ENCODE peak calls at places on chromosome 6, in six cellular contexts. One of them, this sample, is unnamed.

GRCh38 chr6:26538936-26539615 is 910 bp downstream of the HMGN4 start:
- DNase-seq in lung: no peak
- DNase-seq in stomach: no peak
- DNase-seq in NCI-H510A: no peak
- DNase-seq in ELR: peak; percentile 45
- DNase-seq in fibroblast of the conjunctiva: no peak
- DNase-seq in this sample: no peak

GRCh38 chr6:113457156-113457555 is 400.0 kb upstream of the MARCKS start:
- DNase-seq in fibroblast of the conjunctiva: no peak
- DNase-seq in ELR: peak; percentile 82
- DNase-seq in lung: no peak
- DNase-seq in NCI-H510A: no peak
- DNase-seq in stomach: no peak
- DNase-seq in this sample: no peak

GRCh38 chr6:75458895-75459294 is 34.7 kb downstream of the FILIP1 start:
- DNase-seq in fibroblast of the conjunctiva: peak; percentile 74
- DNase-seq in NCI-H510A: no peak
- DNase-seq in lung: no peak
- DNase-seq in ELR: no peak
- DNase-seq in stomach: no peak
- DNase-seq in this sample: no peak

GRCh38 chr6:32954983-32955802 is 2.3 kb upstream of the HLA-DMA start:
- DNase-seq in stomach: peak; percentile 38
- DNase-seq in NCI-H510A: no peak
- DNase-seq in ELR: peak; percentile 33
- DNase-seq in fibroblast of the conjunctiva: no peak
- DNase-seq in lung: no peak
- DNase-seq in this sample: peak; percentile 42

GRCh38 chr6:46909371-46909770 is 12.4 kb downstream of the ADGRF5 start:
- DNase-seq in ELR: peak; percentile 3
- DNase-seq in lung: no peak
- DNase-seq in stomach: no peak
- DNase-seq in NCI-H510A: no peak
- DNase-seq in fibroblast of the conjunctiva: no peak
- DNase-seq in this sample: no peak

GRCh38 chr6:10322991-10323390 is 91.9 kb downstream of the TFAP2A start:
- DNase-seq in fibroblast of the conjunctiva: no peak
- DNase-seq in lung: no peak
- DNase-seq in ELR: peak; percentile 64
- DNase-seq in stomach: no peak
- DNase-seq in NCI-H510A: no peak
- DNase-seq in this sample: no peak

GRCh38 chr6:47016236-47016635 is 25.9 kb downstream of the ADGRF1 start:
- DNase-seq in NCI-H510A: peak; percentile 64
- DNase-seq in fibroblast of the conjunctiva: no peak
- DNase-seq in ELR: no peak
- DNase-seq in stomach: no peak
- DNase-seq in lung: no peak
- DNase-seq in this sample: no peak

GRCh38 chr6:131658287-131658686 is 21.2 kb downstream of the ENPP3 start:
- DNase-seq in fibroblast of the conjunctiva: no peak
- DNase-seq in stomach: no peak
- DNase-seq in ELR: no peak
- DNase-seq in lung: no peak
- DNase-seq in NCI-H510A: no peak
- DNase-seq in this sample: no peak

GRCh38 chr6:36351152-36351571 is 14.5 kb upstream of the BNIP5 start:
- DNase-seq in ELR: no peak
- DNase-seq in fibroblast of the conjunctiva: no peak
- DNase-seq in stomach: no peak
- DNase-seq in NCI-H510A: no peak
- DNase-seq in lung: no peak
- DNase-seq in this sample: no peak

GRCh38 chr6:163726037-163726695 is 311.6 kb downstream of the QKI start:
- DNase-seq in ELR: no peak
- DNase-seq in fibroblast of the conjunctiva: no peak
- DNase-seq in stomach: no peak
- DNase-seq in lung: no peak
- DNase-seq in NCI-H510A: no peak
- DNase-seq in this sample: no peak

GRCh38 chr6:110960014-110960390 is 1.5 kb downstream of the GTF3C6 start:
- DNase-seq in lung: no peak
- DNase-seq in ELR: no peak
- DNase-seq in fibroblast of the conjunctiva: no peak
- DNase-seq in NCI-H510A: no peak
- DNase-seq in stomach: no peak
- DNase-seq in this sample: no peak

GRCh38 chr6:149723771-149724417 is 6.0 kb upstream of the LATS1 start:
- DNase-seq in stomach: peak; percentile 44
- DNase-seq in ELR: peak; percentile 86
- DNase-seq in lung: no peak
- DNase-seq in NCI-H510A: no peak
- DNase-seq in fibroblast of the conjunctiva: peak; percentile 68
- DNase-seq in this sample: peak; percentile 60

GRCh38 chr6:169832247-169832948 is 81.0 kb downstream of the ERMARD start:
- DNase-seq in fibroblast of the conjunctiva: no peak
- DNase-seq in stomach: peak; percentile 44
- DNase-seq in lung: peak; percentile 20
- DNase-seq in ELR: no peak
- DNase-seq in NCI-H510A: no peak
- DNase-seq in this sample: no peak

GRCh38 chr6:83824388-83824801 is 28.8 kb upstream of the RIPPLY2 start:
- DNase-seq in NCI-H510A: no peak
- DNase-seq in ELR: peak; percentile 51
- DNase-seq in fibroblast of the conjunctiva: no peak
- DNase-seq in lung: no peak
- DNase-seq in stomach: peak; percentile 30
- DNase-seq in this sample: no peak

GRCh38 chr6:39852324-39852723 is 60.1 kb downstream of the DAAM2 start:
- DNase-seq in lung: no peak
- DNase-seq in NCI-H510A: no peak
- DNase-seq in ELR: no peak
- DNase-seq in stomach: no peak
- DNase-seq in fibroblast of the conjunctiva: no peak
- DNase-seq in this sample: no peak

GRCh38 chr6:82385961-82386360 is 22.3 kb downstream of the TPBG start:
- DNase-seq in fibroblast of the conjunctiva: no peak
- DNase-seq in NCI-H510A: no peak
- DNase-seq in stomach: no peak
- DNase-seq in ELR: no peak
- DNase-seq in lung: no peak
- DNase-seq in this sample: no peak

GRCh38 chr6:3813918-3814317 is 35.3 kb upstream of the FAM50B start:
- DNase-seq in ELR: no peak
- DNase-seq in fibroblast of the conjunctiva: no peak
- DNase-seq in stomach: no peak
- DNase-seq in NCI-H510A: no peak
- DNase-seq in lung: no peak
- DNase-seq in this sample: no peak

GRCh38 chr6:151240036-151240685 is 394 bp downstream of the AKAP12 start:
- DNase-seq in ELR: peak; percentile 90
- DNase-seq in stomach: peak; percentile 36
- DNase-seq in lung: peak; percentile 51
- DNase-seq in fibroblast of the conjunctiva: peak; percentile 78
- DNase-seq in NCI-H510A: no peak
- DNase-seq in this sample: peak; percentile 72

GRCh38 chr6:139290787-139291294 is 957 bp downstream of the TXLNB start:
- DNase-seq in fibroblast of the conjunctiva: peak; percentile 63
- DNase-seq in lung: no peak
- DNase-seq in ELR: peak; percentile 40
- DNase-seq in NCI-H510A: no peak
- DNase-seq in stomach: no peak
- DNase-seq in this sample: peak; percentile 19

GRCh38 chr6:99282479-99283062 is 66.9 kb downstream of the FAXC start:
- DNase-seq in stomach: no peak
- DNase-seq in NCI-H510A: no peak
- DNase-seq in ELR: peak; percentile 59
- DNase-seq in fibroblast of the conjunctiva: no peak
- DNase-seq in lung: no peak
- DNase-seq in this sample: no peak

GRCh38 chr6:79614326-79615285 is 16.5 kb upstream of the SH3BGRL2 start:
- DNase-seq in fibroblast of the conjunctiva: no peak
- DNase-seq in ELR: no peak
- DNase-seq in lung: no peak
- DNase-seq in NCI-H510A: no peak
- DNase-seq in stomach: no peak
- DNase-seq in this sample: no peak

GRCh38 chr6:113859349-113860164 is 2.4 kb downstream of the MARCKS start:
- DNase-seq in stomach: peak; percentile 52
- DNase-seq in NCI-H510A: no peak
- DNase-seq in fibroblast of the conjunctiva: no peak
- DNase-seq in lung: no peak
- DNase-seq in ELR: peak; percentile 66
- DNase-seq in this sample: peak; percentile 57

GRCh38 chr6:3231213-3232016 is 4.0 kb upstream of the TUBB2B start:
- DNase-seq in fibroblast of the conjunctiva: peak; percentile 59
- DNase-seq in ELR: peak; percentile 85
- DNase-seq in stomach: peak; percentile 82
- DNase-seq in NCI-H510A: peak; percentile 64
- DNase-seq in lung: peak; percentile 84
- DNase-seq in this sample: peak; percentile 84

GRCh38 chr6:120354452-120355098 is 979.7 kb downstream of the TBC1D32 start:
- DNase-seq in stomach: no peak
- DNase-seq in ELR: peak; percentile 0
- DNase-seq in NCI-H510A: no peak
- DNase-seq in lung: no peak
- DNase-seq in fibroblast of the conjunctiva: no peak
- DNase-seq in this sample: no peak

GRCh38 chr6:82248233-82248735 is 740 bp upstream of the IBTK start:
- DNase-seq in fibroblast of the conjunctiva: no peak
- DNase-seq in lung: no peak
- DNase-seq in stomach: peak; percentile 31
- DNase-seq in NCI-H510A: no peak
- DNase-seq in ELR: peak; percentile 70
- DNase-seq in this sample: peak; percentile 21

GRCh38 chr6:134551245-134551960 is 233.5 kb upstream of the SGK1 start:
- DNase-seq in NCI-H510A: no peak
- DNase-seq in stomach: no peak
- DNase-seq in fibroblast of the conjunctiva: peak; percentile 81
- DNase-seq in ELR: peak; percentile 92
- DNase-seq in lung: no peak
- DNase-seq in this sample: no peak

GRCh38 chr6:47700051-47700450 is 1.7 kb downstream of the ADGRF4 start:
- DNase-seq in fibroblast of the conjunctiva: no peak
- DNase-seq in ELR: peak; percentile 71
- DNase-seq in stomach: no peak
- DNase-seq in lung: no peak
- DNase-seq in NCI-H510A: no peak
- DNase-seq in this sample: no peak

GRCh38 chr6:87146363-87146762 is 9.0 kb upstream of the ZNF292 start:
- DNase-seq in lung: no peak
- DNase-seq in NCI-H510A: no peak
- DNase-seq in fibroblast of the conjunctiva: no peak
- DNase-seq in ELR: no peak
- DNase-seq in stomach: no peak
- DNase-seq in this sample: no peak

GRCh38 chr6:96898241-96898851 is 655 bp upstream of the NDUFAF4 start:
- DNase-seq in NCI-H510A: no peak
- DNase-seq in ELR: peak; percentile 43
- DNase-seq in fibroblast of the conjunctiva: no peak
- DNase-seq in stomach: no peak
- DNase-seq in lung: no peak
- DNase-seq in this sample: no peak

GRCh38 chr6:166556871-166557322 is 29.6 kb downstream of the RAMACL start:
- DNase-seq in stomach: peak; percentile 95
- DNase-seq in ELR: peak; percentile 63
- DNase-seq in lung: peak; percentile 95
- DNase-seq in fibroblast of the conjunctiva: peak; percentile 92
- DNase-seq in NCI-H510A: peak; percentile 83
- DNase-seq in this sample: peak; percentile 75

GRCh38 chr6:14681699-14682487 is 564.0 kb upstream of the JARID2 start:
- DNase-seq in NCI-H510A: no peak
- DNase-seq in fibroblast of the conjunctiva: no peak
- DNase-seq in stomach: no peak
- DNase-seq in ELR: peak; percentile 30
- DNase-seq in lung: no peak
- DNase-seq in this sample: no peak

GRCh38 chr6:138620630-138621029 is 121.3 kb upstream of the NHSL1 start:
- DNase-seq in NCI-H510A: no peak
- DNase-seq in stomach: no peak
- DNase-seq in lung: no peak
- DNase-seq in ELR: no peak
- DNase-seq in fibroblast of the conjunctiva: no peak
- DNase-seq in this sample: no peak

GRCh38 chr6:119348308-119349040 is 1.1 kb downstream of the MAN1A1 start:
- DNase-seq in stomach: peak; percentile 26
- DNase-seq in ELR: peak; percentile 38
- DNase-seq in NCI-H510A: no peak
- DNase-seq in lung: no peak
- DNase-seq in fibroblast of the conjunctiva: no peak
- DNase-seq in this sample: peak; percentile 48

GRCh38 chr6:7805088-7805756 is 79.3 kb downstream of the BMP6 start:
- DNase-seq in stomach: no peak
- DNase-seq in lung: no peak
- DNase-seq in ELR: no peak
- DNase-seq in fibroblast of the conjunctiva: no peak
- DNase-seq in NCI-H510A: no peak
- DNase-seq in this sample: no peak

GRCh38 chr6:113120577-113121285 is 736.4 kb upstream of the MARCKS start:
- DNase-seq in ELR: peak; percentile 94
- DNase-seq in stomach: no peak
- DNase-seq in lung: no peak
- DNase-seq in NCI-H510A: no peak
- DNase-seq in fibroblast of the conjunctiva: no peak
- DNase-seq in this sample: no peak

GRCh38 chr6:30647039-30647801 is at the start of gene C6orf136:
- DNase-seq in ELR: peak; percentile 95
- DNase-seq in lung: peak; percentile 74
- DNase-seq in stomach: peak; percentile 80
- DNase-seq in fibroblast of the conjunctiva: peak; percentile 92
- DNase-seq in NCI-H510A: peak; percentile 86
- DNase-seq in this sample: peak; percentile 81

GRCh38 chr6:118905851-118906250 is 11.9 kb downstream of the ASF1A start:
- DNase-seq in stomach: no peak
- DNase-seq in lung: no peak
- DNase-seq in ELR: no peak
- DNase-seq in NCI-H510A: no peak
- DNase-seq in fibroblast of the conjunctiva: no peak
- DNase-seq in this sample: no peak

GRCh38 chr6:18507561-18507960 is 120.4 kb downstream of the RNF144B start:
- DNase-seq in fibroblast of the conjunctiva: peak; percentile 32
- DNase-seq in stomach: no peak
- DNase-seq in ELR: no peak
- DNase-seq in NCI-H510A: no peak
- DNase-seq in lung: no peak
- DNase-seq in this sample: no peak